ENCODE peak calls at places on chromosomes 2 and 18, in six cellular contexts. One of them, this sample, is unnamed.

GRCh38 chr2:111522231-111522768 is 361.7 kb downstream of the ANAPC1 start:
- DNase-seq in AG08395: no peak
- DNase-seq in heart left ventricle: no peak
- DNase-seq in NCI-H2107: no peak
- DNase-seq in activated T-helper 1 cell treated with Interleukin-2 at 50 U/mL for 16 hours: no peak
- DNase-seq in EH: peak
- DNase-seq in this sample: no peak

GRCh38 chr2:8298783-8299182 is 383.1 kb upstream of the ID2 start:
- DNase-seq in AG08395: no peak
- DNase-seq in heart left ventricle: no peak
- DNase-seq in NCI-H2107: no peak
- DNase-seq in activated T-helper 1 cell treated with Interleukin-2 at 50 U/mL for 16 hours: no peak
- DNase-seq in EH: no peak
- DNase-seq in this sample: no peak

GRCh38 chr18:67266591-67267237 is 249.8 kb downstream of the DSEL start:
- DNase-seq in AG08395: peak
- DNase-seq in heart left ventricle: no peak
- DNase-seq in NCI-H2107: no peak
- DNase-seq in activated T-helper 1 cell treated with Interleukin-2 at 50 U/mL for 16 hours: no peak
- DNase-seq in EH: peak
- DNase-seq in this sample: no peak

GRCh38 chr2:163687213-163687612 is 48.6 kb downstream of the FIGN start:
- DNase-seq in AG08395: no peak
- DNase-seq in heart left ventricle: no peak
- DNase-seq in NCI-H2107: no peak
- DNase-seq in activated T-helper 1 cell treated with Interleukin-2 at 50 U/mL for 16 hours: no peak
- DNase-seq in EH: no peak
- DNase-seq in this sample: no peak

GRCh38 chr18:5895886-5896740 is 791 bp upstream of the TMEM200C start:
- DNase-seq in AG08395: no peak
- DNase-seq in heart left ventricle: peak
- DNase-seq in NCI-H2107: no peak
- DNase-seq in activated T-helper 1 cell treated with Interleukin-2 at 50 U/mL for 16 hours: no peak
- DNase-seq in EH: no peak
- DNase-seq in this sample: peak

GRCh38 chr2:138829326-138829725 is 49.1 kb upstream of the NXPH2 start:
- DNase-seq in AG08395: no peak
- DNase-seq in heart left ventricle: no peak
- DNase-seq in NCI-H2107: no peak
- DNase-seq in activated T-helper 1 cell treated with Interleukin-2 at 50 U/mL for 16 hours: no peak
- DNase-seq in EH: peak
- DNase-seq in this sample: no peak

GRCh38 chr2:44429034-44429433 is 67.3 kb downstream of the CAMKMT start:
- DNase-seq in AG08395: no peak
- DNase-seq in heart left ventricle: no peak
- DNase-seq in NCI-H2107: no peak
- DNase-seq in activated T-helper 1 cell treated with Interleukin-2 at 50 U/mL for 16 hours: no peak
- DNase-seq in EH: peak
- DNase-seq in this sample: peak

GRCh38 chr2:112640800-112641675 is 4.7 kb upstream of the SLC20A1 start:
- DNase-seq in AG08395: peak
- DNase-seq in heart left ventricle: peak
- DNase-seq in NCI-H2107: no peak
- DNase-seq in activated T-helper 1 cell treated with Interleukin-2 at 50 U/mL for 16 hours: no peak
- DNase-seq in EH: peak
- DNase-seq in this sample: peak

GRCh38 chr2:181203412-181203811 is 223.0 kb downstream of the UBE2E3 start:
- DNase-seq in AG08395: peak
- DNase-seq in heart left ventricle: no peak
- DNase-seq in NCI-H2107: no peak
- DNase-seq in activated T-helper 1 cell treated with Interleukin-2 at 50 U/mL for 16 hours: no peak
- DNase-seq in EH: peak
- DNase-seq in this sample: peak

GRCh38 chr2:162092656-162093556 is 18.9 kb upstream of the DPP4 start:
- DNase-seq in AG08395: peak
- DNase-seq in heart left ventricle: peak
- DNase-seq in NCI-H2107: no peak
- DNase-seq in activated T-helper 1 cell treated with Interleukin-2 at 50 U/mL for 16 hours: no peak
- DNase-seq in EH: peak
- DNase-seq in this sample: peak

GRCh38 chr2:127479866-127480743 is 46.2 kb downstream of the IWS1 start:
- DNase-seq in AG08395: no peak
- DNase-seq in heart left ventricle: no peak
- DNase-seq in NCI-H2107: no peak
- DNase-seq in activated T-helper 1 cell treated with Interleukin-2 at 50 U/mL for 16 hours: no peak
- DNase-seq in EH: peak
- DNase-seq in this sample: no peak

GRCh38 chr2:130954873-130955272 is 118.2 kb downstream of the ARHGEF4 start:
- DNase-seq in AG08395: no peak
- DNase-seq in heart left ventricle: no peak
- DNase-seq in NCI-H2107: no peak
- DNase-seq in activated T-helper 1 cell treated with Interleukin-2 at 50 U/mL for 16 hours: no peak
- DNase-seq in EH: no peak
- DNase-seq in this sample: no peak

GRCh38 chr2:169485650-169486138 is 6.4 kb downstream of the BBS5 start:
- DNase-seq in AG08395: no peak
- DNase-seq in heart left ventricle: no peak
- DNase-seq in NCI-H2107: no peak
- DNase-seq in activated T-helper 1 cell treated with Interleukin-2 at 50 U/mL for 16 hours: no peak
- DNase-seq in EH: no peak
- DNase-seq in this sample: no peak

GRCh38 chr2:227781841-227782240 is 31.8 kb upstream of the CCL20 start:
- DNase-seq in AG08395: no peak
- DNase-seq in heart left ventricle: no peak
- DNase-seq in NCI-H2107: no peak
- DNase-seq in activated T-helper 1 cell treated with Interleukin-2 at 50 U/mL for 16 hours: no peak
- DNase-seq in EH: no peak
- DNase-seq in this sample: no peak

GRCh38 chr2:121363632-121364420 is 78.8 kb upstream of the TFCP2L1 start:
- DNase-seq in AG08395: peak
- DNase-seq in heart left ventricle: no peak
- DNase-seq in NCI-H2107: no peak
- DNase-seq in activated T-helper 1 cell treated with Interleukin-2 at 50 U/mL for 16 hours: no peak
- DNase-seq in EH: peak
- DNase-seq in this sample: peak

GRCh38 chr2:212428685-212429480 is 109.7 kb downstream of the ERBB4 start:
- DNase-seq in AG08395: no peak
- DNase-seq in heart left ventricle: no peak
- DNase-seq in NCI-H2107: no peak
- DNase-seq in activated T-helper 1 cell treated with Interleukin-2 at 50 U/mL for 16 hours: no peak
- DNase-seq in EH: no peak
- DNase-seq in this sample: no peak

GRCh38 chr2:20640411-20641122 is 10.3 kb downstream of the HS1BP3 start:
- DNase-seq in AG08395: no peak
- DNase-seq in heart left ventricle: no peak
- DNase-seq in NCI-H2107: no peak
- DNase-seq in activated T-helper 1 cell treated with Interleukin-2 at 50 U/mL for 16 hours: no peak
- DNase-seq in EH: no peak
- DNase-seq in this sample: no peak

GRCh38 chr2:222038086-222038802 is 260.6 kb downstream of the PAX3 start:
- DNase-seq in AG08395: peak
- DNase-seq in heart left ventricle: no peak
- DNase-seq in NCI-H2107: no peak
- DNase-seq in activated T-helper 1 cell treated with Interleukin-2 at 50 U/mL for 16 hours: no peak
- DNase-seq in EH: peak
- DNase-seq in this sample: no peak

GRCh38 chr2:100810603-100811145 is 9.3 kb upstream of the NPAS2 start:
- DNase-seq in AG08395: no peak
- DNase-seq in heart left ventricle: no peak
- DNase-seq in NCI-H2107: no peak
- DNase-seq in activated T-helper 1 cell treated with Interleukin-2 at 50 U/mL for 16 hours: no peak
- DNase-seq in EH: no peak
- DNase-seq in this sample: no peak

GRCh38 chr2:201154615-201155014 is 28.3 kb upstream of the CASP10 start:
- DNase-seq in AG08395: no peak
- DNase-seq in heart left ventricle: no peak
- DNase-seq in NCI-H2107: no peak
- DNase-seq in activated T-helper 1 cell treated with Interleukin-2 at 50 U/mL for 16 hours: no peak
- DNase-seq in EH: no peak
- DNase-seq in this sample: no peak

GRCh38 chr2:160073284-160073888 is 11.0 kb upstream of the PLA2R1 start:
- DNase-seq in AG08395: no peak
- DNase-seq in heart left ventricle: no peak
- DNase-seq in NCI-H2107: no peak
- DNase-seq in activated T-helper 1 cell treated with Interleukin-2 at 50 U/mL for 16 hours: no peak
- DNase-seq in EH: no peak
- DNase-seq in this sample: no peak

GRCh38 chr2:101806123-101806522 is 108.6 kb downstream of the MAP4K4 start:
- DNase-seq in AG08395: peak
- DNase-seq in heart left ventricle: peak
- DNase-seq in NCI-H2107: no peak
- DNase-seq in activated T-helper 1 cell treated with Interleukin-2 at 50 U/mL for 16 hours: no peak
- DNase-seq in EH: peak
- DNase-seq in this sample: peak

GRCh38 chr2:215713393-215713792 is 277.5 kb upstream of the FN1 start:
- DNase-seq in AG08395: peak
- DNase-seq in heart left ventricle: no peak
- DNase-seq in NCI-H2107: no peak
- DNase-seq in activated T-helper 1 cell treated with Interleukin-2 at 50 U/mL for 16 hours: no peak
- DNase-seq in EH: peak
- DNase-seq in this sample: no peak

GRCh38 chr2:207504513-207505171 is 25.1 kb upstream of the CREB1 start:
- DNase-seq in AG08395: peak
- DNase-seq in heart left ventricle: peak
- DNase-seq in NCI-H2107: no peak
- DNase-seq in activated T-helper 1 cell treated with Interleukin-2 at 50 U/mL for 16 hours: no peak
- DNase-seq in EH: peak
- DNase-seq in this sample: no peak

GRCh38 chr2:73832905-73833304 is 4.1 kb downstream of the STAMBP start:
- DNase-seq in AG08395: no peak
- DNase-seq in heart left ventricle: no peak
- DNase-seq in NCI-H2107: no peak
- DNase-seq in activated T-helper 1 cell treated with Interleukin-2 at 50 U/mL for 16 hours: no peak
- DNase-seq in EH: peak
- DNase-seq in this sample: no peak

GRCh38 chr2:178306351-178307073 is 112.2 kb downstream of the OSBPL6 start:
- DNase-seq in AG08395: peak
- DNase-seq in heart left ventricle: no peak
- DNase-seq in NCI-H2107: peak
- DNase-seq in activated T-helper 1 cell treated with Interleukin-2 at 50 U/mL for 16 hours: no peak
- DNase-seq in EH: peak
- DNase-seq in this sample: no peak

GRCh38 chr2:172962824-172963223 is 112.8 kb upstream of the MAP3K20 start:
- DNase-seq in AG08395: no peak
- DNase-seq in heart left ventricle: no peak
- DNase-seq in NCI-H2107: no peak
- DNase-seq in activated T-helper 1 cell treated with Interleukin-2 at 50 U/mL for 16 hours: no peak
- DNase-seq in EH: peak
- DNase-seq in this sample: no peak

GRCh38 chr2:32738939-32739338 is 111.1 kb downstream of the TTC27 start:
- DNase-seq in AG08395: no peak
- DNase-seq in heart left ventricle: no peak
- DNase-seq in NCI-H2107: no peak
- DNase-seq in activated T-helper 1 cell treated with Interleukin-2 at 50 U/mL for 16 hours: no peak
- DNase-seq in EH: peak
- DNase-seq in this sample: no peak

GRCh38 chr2:158187908-158188307 is 86.2 kb downstream of the UPP2 start:
- DNase-seq in AG08395: no peak
- DNase-seq in heart left ventricle: no peak
- DNase-seq in NCI-H2107: no peak
- DNase-seq in activated T-helper 1 cell treated with Interleukin-2 at 50 U/mL for 16 hours: no peak
- DNase-seq in EH: peak
- DNase-seq in this sample: no peak

GRCh38 chr2:220670461-220670979 is 901.6 kb downstream of the EPHA4 start:
- DNase-seq in AG08395: no peak
- DNase-seq in heart left ventricle: no peak
- DNase-seq in NCI-H2107: peak
- DNase-seq in activated T-helper 1 cell treated with Interleukin-2 at 50 U/mL for 16 hours: no peak
- DNase-seq in EH: no peak
- DNase-seq in this sample: no peak

GRCh38 chr2:217434183-217434620 is 568.6 kb downstream of the TNS1 start:
- DNase-seq in AG08395: peak
- DNase-seq in heart left ventricle: peak
- DNase-seq in NCI-H2107: peak
- DNase-seq in activated T-helper 1 cell treated with Interleukin-2 at 50 U/mL for 16 hours: no peak
- DNase-seq in EH: peak
- DNase-seq in this sample: peak

GRCh38 chr2:183552716-183553115 is 428.5 kb downstream of the NUP35 start:
- DNase-seq in AG08395: no peak
- DNase-seq in heart left ventricle: no peak
- DNase-seq in NCI-H2107: no peak
- DNase-seq in activated T-helper 1 cell treated with Interleukin-2 at 50 U/mL for 16 hours: no peak
- DNase-seq in EH: no peak
- DNase-seq in this sample: no peak

GRCh38 chr18:62718268-62718800 is 3.0 kb downstream of the PHLPP1 start:
- DNase-seq in AG08395: no peak
- DNase-seq in heart left ventricle: no peak
- DNase-seq in NCI-H2107: no peak
- DNase-seq in activated T-helper 1 cell treated with Interleukin-2 at 50 U/mL for 16 hours: no peak
- DNase-seq in EH: no peak
- DNase-seq in this sample: no peak